ENCODE peak calls at places on chromosomes 7 and 10, in five cellular contexts. One of them, this sample, is unnamed.

GRCh38 chr7:20602306-20602705 is 13.2 kb upstream of the ABCB5 start:
- DNase-seq in A549: no peak
- DNase-seq in retinal pigment epithelial cell: no peak
- DNase-seq in tibial nerve: no peak
- DNase-seq in ovary: no peak
- DNase-seq in this sample: no peak

GRCh38 chr10:16976803-16977202 is 152.8 kb downstream of the CUBN start:
- DNase-seq in A549: no peak
- DNase-seq in retinal pigment epithelial cell: no peak
- DNase-seq in tibial nerve: no peak
- DNase-seq in ovary: no peak
- DNase-seq in this sample: no peak

GRCh38 chr7:139230484-139230773 is 608 bp upstream of the UBN2 start:
- DNase-seq in A549: no peak
- DNase-seq in retinal pigment epithelial cell: no peak
- DNase-seq in tibial nerve: no peak
- DNase-seq in ovary: no peak
- DNase-seq in this sample: no peak

GRCh38 chr10:37434091-37434490 is 308.7 kb downstream of the ANKRD30A start:
- DNase-seq in A549: peak
- DNase-seq in retinal pigment epithelial cell: no peak
- DNase-seq in tibial nerve: no peak
- DNase-seq in ovary: no peak
- DNase-seq in this sample: no peak

GRCh38 chr10:110864662-110865140 is 7.0 kb upstream of the PDCD4 start:
- DNase-seq in A549: no peak
- DNase-seq in retinal pigment epithelial cell: no peak
- DNase-seq in tibial nerve: no peak
- DNase-seq in ovary: no peak
- DNase-seq in this sample: no peak

GRCh38 chr7:127717502-127718125 is 65.6 kb downstream of the SND1 start:
- DNase-seq in A549: no peak
- DNase-seq in retinal pigment epithelial cell: no peak
- DNase-seq in tibial nerve: no peak
- DNase-seq in ovary: no peak
- DNase-seq in this sample: peak

GRCh38 chr7:28533267-28533666 is 120.9 kb downstream of the CREB5 start:
- DNase-seq in A549: no peak
- DNase-seq in retinal pigment epithelial cell: no peak
- DNase-seq in tibial nerve: no peak
- DNase-seq in ovary: no peak
- DNase-seq in this sample: no peak

GRCh38 chr10:83678850-83679249 is 460.5 kb upstream of the GHITM start:
- DNase-seq in A549: no peak
- DNase-seq in retinal pigment epithelial cell: no peak
- DNase-seq in tibial nerve: no peak
- DNase-seq in ovary: no peak
- DNase-seq in this sample: no peak

GRCh38 chr7:128893251-128894100 is 17.0 kb downstream of the KCP start:
- DNase-seq in A549: no peak
- DNase-seq in retinal pigment epithelial cell: no peak
- DNase-seq in tibial nerve: no peak
- DNase-seq in ovary: peak
- DNase-seq in this sample: no peak

GRCh38 chr7:148191391-148192076 is 399.0 kb upstream of the C7orf33 start:
- DNase-seq in A549: no peak
- DNase-seq in retinal pigment epithelial cell: no peak
- DNase-seq in tibial nerve: no peak
- DNase-seq in ovary: no peak
- DNase-seq in this sample: no peak

GRCh38 chr7:2381881-2382509 is 21.4 kb upstream of the CHST12 start:
- DNase-seq in A549: no peak
- DNase-seq in retinal pigment epithelial cell: no peak
- DNase-seq in tibial nerve: no peak
- DNase-seq in ovary: no peak
- DNase-seq in this sample: no peak

GRCh38 chr7:79789584-79790345 is 336.3 kb upstream of the MAGI2 start:
- DNase-seq in A549: no peak
- DNase-seq in retinal pigment epithelial cell: peak
- DNase-seq in tibial nerve: no peak
- DNase-seq in ovary: no peak
- DNase-seq in this sample: peak

GRCh38 chr7:121002-121401 is 71.4 kb upstream of the FAM20C start:
- DNase-seq in A549: no peak
- DNase-seq in retinal pigment epithelial cell: no peak
- DNase-seq in tibial nerve: no peak
- DNase-seq in ovary: no peak
- DNase-seq in this sample: no peak

GRCh38 chr10:27819781-27820531 is 74.3 kb upstream of the MKX start:
- DNase-seq in A549: no peak
- DNase-seq in retinal pigment epithelial cell: peak
- DNase-seq in tibial nerve: no peak
- DNase-seq in ovary: peak
- DNase-seq in this sample: peak

GRCh38 chr10:117535045-117535751 is 7.3 kb upstream of the EMX2 start:
- DNase-seq in A549: no peak
- DNase-seq in retinal pigment epithelial cell: no peak
- DNase-seq in tibial nerve: no peak
- DNase-seq in ovary: peak
- DNase-seq in this sample: no peak

GRCh38 chr10:78806805-78807221 is 262.0 kb upstream of the ZMIZ1 start:
- DNase-seq in A549: no peak
- DNase-seq in retinal pigment epithelial cell: no peak
- DNase-seq in tibial nerve: no peak
- DNase-seq in ovary: no peak
- DNase-seq in this sample: no peak

GRCh38 chr10:78804356-78805032 is 264.3 kb upstream of the ZMIZ1 start:
- DNase-seq in A549: no peak
- DNase-seq in retinal pigment epithelial cell: no peak
- DNase-seq in tibial nerve: no peak
- DNase-seq in ovary: peak
- DNase-seq in this sample: no peak

GRCh38 chr10:78802866-78803265 is 265.9 kb upstream of the ZMIZ1 start:
- DNase-seq in A549: no peak
- DNase-seq in retinal pigment epithelial cell: no peak
- DNase-seq in tibial nerve: peak
- DNase-seq in ovary: peak
- DNase-seq in this sample: peak

GRCh38 chr10:78803710-78804109 is 265.1 kb upstream of the ZMIZ1 start:
- DNase-seq in A549: no peak
- DNase-seq in retinal pigment epithelial cell: no peak
- DNase-seq in tibial nerve: no peak
- DNase-seq in ovary: no peak
- DNase-seq in this sample: no peak

DNA sequence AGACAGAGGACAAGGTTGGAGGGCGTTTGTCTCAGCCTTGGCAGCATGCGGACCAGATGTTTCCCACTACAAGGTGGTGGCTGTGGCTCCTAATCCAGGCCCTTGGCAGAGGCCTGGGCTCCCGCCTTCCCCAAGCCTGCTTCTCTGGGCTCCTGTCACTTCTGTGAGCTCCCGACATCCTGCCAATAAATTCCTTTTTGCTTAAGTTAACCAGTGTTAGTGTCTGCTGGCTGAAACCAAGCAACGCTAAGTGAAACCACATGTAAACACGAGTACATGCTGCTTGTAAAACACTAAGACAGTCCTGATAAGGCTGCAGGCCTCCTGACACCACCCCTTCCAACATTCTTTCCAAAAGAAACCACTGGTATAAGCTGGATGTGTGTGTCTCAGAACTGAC is 263.6 kb upstream of the ZMIZ1 start:
- DNase-seq in A549: peak
- DNase-seq in retinal pigment epithelial cell: peak
- DNase-seq in tibial nerve: peak
- DNase-seq in ovary: peak
- DNase-seq in this sample: peak
- H3K4me3 ChIP-seq in A549: no peak
- H3K4me3 ChIP-seq in retinal pigment epithelial cell: no peak
- H3K4me3 ChIP-seq in tibial nerve: no peak
- H3K4me3 ChIP-seq in ovary: no peak
- H3K4me3 ChIP-seq in this sample: no peak

GRCh38 chr10:92629945-92630344 is 37.0 kb downstream of the KIF11 start:
- DNase-seq in A549: no peak
- DNase-seq in retinal pigment epithelial cell: no peak
- DNase-seq in tibial nerve: no peak
- DNase-seq in ovary: no peak
- DNase-seq in this sample: no peak

GRCh38 chr10:92627845-92628480 is 35.0 kb downstream of the KIF11 start:
- DNase-seq in A549: peak
- DNase-seq in retinal pigment epithelial cell: no peak
- DNase-seq in tibial nerve: no peak
- DNase-seq in ovary: no peak
- DNase-seq in this sample: peak
- TF ChIP-seq CTCF in A549: no peak
- TF ChIP-seq CTCF in retinal pigment epithelial cell: peak
- TF ChIP-seq CTCF in tibial nerve: no peak
- TF ChIP-seq CTCF in ovary: no peak
- TF ChIP-seq CTCF in this sample: no peak

DNA sequence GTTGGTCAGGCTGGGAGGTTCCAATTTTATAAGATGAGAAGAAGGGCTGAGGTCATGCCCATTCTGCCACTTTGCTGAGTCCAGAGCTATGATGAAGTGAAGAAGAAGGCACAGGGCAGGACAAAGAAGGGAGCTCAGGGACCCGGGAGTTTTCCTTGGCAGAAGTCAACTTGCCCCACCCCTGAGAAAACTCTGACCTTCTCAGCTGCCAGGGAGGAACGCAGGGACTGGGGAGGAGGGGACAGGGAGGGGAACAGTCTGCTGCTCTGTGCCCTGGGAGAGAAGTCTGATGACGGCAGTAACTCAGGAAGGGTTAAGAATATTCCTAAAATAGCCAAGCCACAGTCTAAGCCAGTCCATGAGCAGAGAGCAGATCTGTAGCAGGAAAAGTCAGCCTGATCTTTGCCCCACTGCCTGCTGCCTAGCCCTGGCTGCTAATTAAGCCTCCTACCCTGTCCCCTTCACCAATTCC is 11.7 kb downstream of the ADIRF start:
- DNase-seq in A549: peak
- DNase-seq in retinal pigment epithelial cell: no peak
- DNase-seq in tibial nerve: no peak
- DNase-seq in ovary: peak
- DNase-seq in this sample: no peak
- H3K4me3 ChIP-seq in A549: no peak
- H3K4me3 ChIP-seq in retinal pigment epithelial cell: no peak
- H3K4me3 ChIP-seq in tibial nerve: no peak
- H3K4me3 ChIP-seq in ovary: no peak
- H3K4me3 ChIP-seq in this sample: no peak

DNA sequence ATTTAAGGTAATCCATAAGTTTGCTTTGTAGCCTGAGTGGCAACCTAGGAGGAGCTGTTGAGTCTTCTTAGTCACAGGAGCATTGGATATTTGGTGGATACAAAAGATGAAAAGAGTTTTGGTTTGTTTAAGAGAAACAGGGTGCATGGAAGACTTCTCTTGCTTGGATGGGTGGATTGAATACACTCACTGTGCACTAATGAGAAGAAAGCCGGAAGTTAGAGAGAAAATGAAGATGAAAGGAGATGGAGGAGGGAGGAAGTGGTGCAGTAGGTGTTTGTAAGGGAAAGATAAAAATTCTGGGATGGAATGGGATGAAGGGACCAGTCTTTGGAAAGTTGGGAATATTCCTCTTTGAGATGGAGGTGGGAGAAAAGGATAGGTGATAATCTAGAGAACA is 7.7 kb downstream of the MDFIC start:
- DNase-seq in A549: peak
- DNase-seq in retinal pigment epithelial cell: no peak
- DNase-seq in tibial nerve: no peak
- DNase-seq in ovary: no peak
- DNase-seq in this sample: no peak
- TF ChIP-seq CTCF in A549: peak
- TF ChIP-seq CTCF in retinal pigment epithelial cell: peak
- TF ChIP-seq CTCF in tibial nerve: no peak
- TF ChIP-seq CTCF in ovary: no peak
- TF ChIP-seq CTCF in this sample: peak

DNA sequence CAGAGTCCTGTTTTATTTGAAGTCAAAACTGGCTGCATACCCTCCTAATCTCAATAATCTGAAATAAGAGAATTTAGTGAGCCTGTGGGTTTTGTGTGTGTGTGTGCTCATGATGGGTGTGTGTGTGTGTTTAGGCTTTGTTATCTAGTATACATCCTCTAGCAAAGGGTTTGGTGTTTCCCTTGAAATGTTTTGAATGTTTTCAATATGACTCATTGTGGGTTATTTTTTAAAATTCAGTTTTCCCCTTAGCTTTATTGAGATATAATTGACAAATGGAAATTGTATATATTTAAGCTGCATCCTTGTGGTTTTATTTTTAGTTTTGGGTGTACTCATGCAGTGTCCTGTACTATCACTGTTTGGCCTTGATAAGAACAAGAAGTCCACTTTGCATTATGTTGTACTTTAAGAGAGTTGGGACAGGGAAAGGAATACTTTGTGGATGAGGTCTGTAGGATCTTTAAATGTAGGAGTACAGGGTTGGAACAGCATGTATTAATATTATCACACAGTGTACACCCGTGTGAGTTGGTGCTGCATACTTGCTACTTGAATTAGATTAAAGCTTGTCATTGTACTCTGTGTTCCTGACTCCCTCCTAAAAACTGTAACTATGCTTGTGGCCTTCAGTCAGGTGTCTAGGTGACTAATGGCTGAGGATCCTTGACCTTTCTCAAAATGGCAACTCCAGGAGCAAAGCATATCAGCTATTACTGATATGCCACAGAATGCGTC is 58.3 kb downstream of the VCL start:
- DNase-seq in A549: peak
- DNase-seq in retinal pigment epithelial cell: no peak
- DNase-seq in tibial nerve: no peak
- DNase-seq in ovary: no peak
- DNase-seq in this sample: peak
- H3K4me3 ChIP-seq in A549: peak
- H3K4me3 ChIP-seq in retinal pigment epithelial cell: no peak
- H3K4me3 ChIP-seq in tibial nerve: no peak
- H3K4me3 ChIP-seq in ovary: no peak
- H3K4me3 ChIP-seq in this sample: no peak

GRCh38 chr10:78436706-78437406 is 403.2 kb downstream of the RPS24 start:
- DNase-seq in A549: no peak
- DNase-seq in retinal pigment epithelial cell: no peak
- DNase-seq in tibial nerve: no peak
- DNase-seq in ovary: no peak
- DNase-seq in this sample: no peak

GRCh38 chr10:78438094-78438906 is 404.6 kb downstream of the RPS24 start:
- DNase-seq in A549: no peak
- DNase-seq in retinal pigment epithelial cell: no peak
- DNase-seq in tibial nerve: no peak
- DNase-seq in ovary: no peak
- DNase-seq in this sample: no peak

GRCh38 chr10:78441010-78441409 is 407.3 kb downstream of the RPS24 start:
- DNase-seq in A549: no peak
- DNase-seq in retinal pigment epithelial cell: no peak
- DNase-seq in tibial nerve: no peak
- DNase-seq in ovary: no peak
- DNase-seq in this sample: no peak

GRCh38 chr10:78437407-78437768 is 403.7 kb downstream of the RPS24 start:
- DNase-seq in A549: no peak
- DNase-seq in retinal pigment epithelial cell: no peak
- DNase-seq in tibial nerve: no peak
- DNase-seq in ovary: no peak
- DNase-seq in this sample: no peak

GRCh38 chr10:78438907-78439809 is 405.5 kb downstream of the RPS24 start:
- DNase-seq in A549: no peak
- DNase-seq in retinal pigment epithelial cell: no peak
- DNase-seq in tibial nerve: no peak
- DNase-seq in ovary: no peak
- DNase-seq in this sample: no peak
- TF ChIP-seq CTCF in A549: no peak
- TF ChIP-seq CTCF in retinal pigment epithelial cell: no peak
- TF ChIP-seq CTCF in tibial nerve: no peak
- TF ChIP-seq CTCF in ovary: no peak
- TF ChIP-seq CTCF in this sample: no peak